ENCODE peak calls at places on chromosomes 2 and 18, in nine cellular contexts. J is psoas muscle, H is GM23248, A is Karpas-422, N is cardiac muscle cell, L is IMR-90, V is right lobe of liver, Z is heart right ventricle, C is tibial nerve. B is an unnamed sample.

GRCh38 chr2:226756131-226756530 is 43.5 kb downstream of the IRS1 start:
- DNase-seq in J (no peak), H (peak; percentile 69), A (no peak), N (no peak), L (peak; percentile 94), V (no peak), Z (no peak), C (no peak), B (no peak)

GRCh38 chr2:48175254-48175653 is 269.0 kb upstream of the FBXO11 start:
- DNase-seq in J (no peak), H (peak; percentile 84), A (no peak), N (no peak), L (peak; percentile 70), V (no peak), Z (no peak), C (no peak), B (no peak)

GRCh38 chr2:186544255-186544675 is 45.6 kb upstream of the ITGAV start:
- DNase-seq in J (no peak), H (peak; percentile 84), A (no peak), N (peak; percentile 28), L (peak; percentile 93), V (no peak), Z (no peak), C (no peak), B (no peak)

GRCh38 chr2:36705326-36706020 is 9.0 kb downstream of the VIT start:
- DNase-seq in J (no peak), H (no peak), A (no peak), N (no peak), L (no peak), V (no peak), Z (no peak), C (no peak), B (no peak)

GRCh38 chr2:105858868-105859693 is 114.4 kb downstream of the NCK2 start:
- DNase-seq in J (no peak), H (no peak), A (no peak), N (no peak), L (no peak), V (no peak), Z (no peak), C (no peak), B (no peak)

GRCh38 chr2:58604096-58604495 is 363.0 kb upstream of the FANCL start:
- DNase-seq in J (no peak), H (peak; percentile 88), A (no peak), N (no peak), L (no peak), V (no peak), Z (no peak), C (no peak), B (no peak)

GRCh38 chr2:200336980-200337615 is 30.6 kb downstream of the SPATS2L start:
- DNase-seq in J (no peak), H (peak; percentile 24), A (no peak), N (no peak), L (no peak), V (no peak), Z (no peak), C (no peak), B (no peak)

GRCh38 chr18:33603434-33603833 is 25.4 kb downstream of the ASXL3 start:
- DNase-seq in J (no peak), H (no peak), A (no peak), N (no peak), L (no peak), V (no peak), Z (no peak), C (no peak), B (no peak)

GRCh38 chr2:15212249-15212648 is 348.9 kb downstream of the NBAS start:
- DNase-seq in J (no peak), H (no peak), A (no peak), N (no peak), L (no peak), V (no peak), Z (no peak), C (no peak), B (no peak)

GRCh38 chr2:152573168-152573567 is 144.1 kb downstream of the PRPF40A start:
- DNase-seq in J (no peak), H (peak; percentile 96), A (peak; percentile 50), N (no peak), L (peak; percentile 93), V (no peak), Z (no peak), C (peak; percentile 40), B (no peak)

GRCh38 chr2:189407161-189407943 is 33.9 kb upstream of the WDR75 start:
- DNase-seq in J (no peak), H (peak; percentile 86), A (no peak), N (no peak), L (peak; percentile 87), V (no peak), Z (no peak), C (no peak), B (no peak)

GRCh38 chr2:230925443-230925878 is 419 bp upstream of the GPR55 start:
- DNase-seq in J (no peak), H (no peak), A (no peak), N (no peak), L (no peak), V (peak; percentile 32), Z (no peak), C (no peak), B (peak; percentile 35)

GRCh38 chr2:240481720-240482119 is 46.3 kb downstream of the GPC1 start:
- DNase-seq in J (no peak), H (no peak), A (no peak), N (no peak), L (no peak), V (peak; percentile 34), Z (no peak), C (no peak), B (peak; percentile 58)

GRCh38 chr2:216012830-216013079 is 596 bp downstream of the MREG start:
- DNase-seq in J (no peak), H (no peak), A (no peak), N (no peak), L (no peak), V (no peak), Z (no peak), C (no peak), B (no peak)

GRCh38 chr18:13164406-13164805 is 54.2 kb upstream of the LDLRAD4 start:
- DNase-seq in J (no peak), H (no peak), A (no peak), N (no peak), L (no peak), V (no peak), Z (no peak), C (no peak), B (no peak)

GRCh38 chr2:73074110-73075069 is 2.9 kb upstream of the SFXN5 start:
- DNase-seq in J (no peak), H (no peak), A (no peak), N (no peak), L (no peak), V (no peak), Z (no peak), C (no peak), B (no peak)

GRCh38 chr2:73070651-73071451 is 661 bp downstream of the SFXN5 start:
- DNase-seq in J (peak; percentile 99), H (peak; percentile 98), A (peak; percentile 99), N (peak; percentile 98), L (peak; percentile 93), V (peak; percentile 99), Z (peak; percentile 99), C (peak; percentile 100), B (peak; percentile 99)

GRCh38 chr2:73071452-73072399 is at the start of gene SFXN5:
- DNase-seq in J (peak; percentile 97), H (peak; percentile 96), A (peak; percentile 95), N (peak; percentile 96), L (peak; percentile 85), V (peak; percentile 97), Z (peak; percentile 97), C (peak; percentile 95), B (peak; percentile 98)

GRCh38 chr2:73069855-73070650 is 1.5 kb downstream of the SFXN5 start:
- DNase-seq in J (no peak), H (peak; percentile 59), A (no peak), N (no peak), L (peak; percentile 34), V (no peak), Z (no peak), C (no peak), B (no peak)

DNA sequence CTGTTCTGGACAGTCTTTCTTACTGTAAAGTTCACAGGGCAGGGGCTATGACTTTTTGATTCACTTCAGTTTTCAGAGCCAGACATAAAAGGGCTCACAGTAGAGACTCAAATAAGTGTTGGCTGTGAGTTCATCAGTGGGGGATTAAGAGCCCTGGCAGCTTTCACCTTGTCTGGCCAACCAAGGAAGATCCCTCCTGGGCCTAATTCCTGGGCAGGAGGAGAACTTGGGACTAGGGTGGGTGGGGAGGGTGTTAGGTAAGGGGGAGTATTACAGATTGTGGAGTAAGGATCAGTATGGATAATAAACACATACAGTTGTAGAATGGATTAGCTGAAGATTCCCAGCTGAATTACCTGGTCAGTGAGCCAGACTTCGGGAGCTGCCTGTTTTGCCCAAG is 904 bp upstream of the SFXN5 start:
- DNase-seq in J (no peak), H (no peak), A (no peak), N (no peak), L (no peak), V (no peak), Z (no peak), C (no peak), B (no peak)
- H3K4me3 ChIP-seq in J (peak overlapping the region; percentile 99), H (peak overlapping the region; percentile 78), A (peak overlapping the region; percentile 82), N (no peak overlapping the region), L (no peak overlapping the region), V (peak overlapping the region; percentile 78), Z (peak overlapping the region; percentile 86), C (no peak overlapping the region), B (peak overlapping the region; percentile 98)

GRCh38 chr2:42342795-42343241 is 18.2 kb downstream of the COX7A2L start:
- DNase-seq in J (no peak), H (no peak), A (no peak), N (no peak), L (no peak), V (no peak), Z (no peak), C (no peak), B (no peak)
- H3K27ac ChIP-seq in J (peak overlapping the region; percentile 73), H (peak overlapping the region; percentile 83), A (no peak overlapping the region), N (peak overlapping the region; percentile 37), L (peak overlapping the region; percentile 62), V (no peak overlapping the region), Z (no peak overlapping the region), C (no peak overlapping the region), B (no peak overlapping the region)

GRCh38 chr2:26244479-26245230 is at the start of the genes HADHA and HADHB:
- DNase-seq in J (peak; percentile 93), H (peak; percentile 94), A (peak; percentile 93), N (peak; percentile 94), L (peak; percentile 87), V (peak; percentile 94), Z (peak; percentile 90), C (peak; percentile 77), B (peak; percentile 96)
- H3K4me1 ChIP-seq in J (peaks cover 67% of the 10 kb centered on the region), H (peaks cover 34% of the 10 kb centered on the region), A (peaks cover 56% of the 10 kb centered on the region), N (peaks cover 15% of the 10 kb centered on the region), L (peaks cover 6% of the 10 kb centered on the region), V (peaks cover 51% of the 10 kb centered on the region), Z (peaks cover 78% of the 10 kb centered on the region), C (peaks cover 37% of the 10 kb centered on the region), B (peaks cover 51% of the 10 kb centered on the region)

GRCh38 chr18:64615047-64615446 is 466.2 kb upstream of the LINC00305 start:
- DNase-seq in J (no peak), H (no peak), A (no peak), N (no peak), L (no peak), V (no peak), Z (no peak), C (no peak), B (no peak)

DNA sequence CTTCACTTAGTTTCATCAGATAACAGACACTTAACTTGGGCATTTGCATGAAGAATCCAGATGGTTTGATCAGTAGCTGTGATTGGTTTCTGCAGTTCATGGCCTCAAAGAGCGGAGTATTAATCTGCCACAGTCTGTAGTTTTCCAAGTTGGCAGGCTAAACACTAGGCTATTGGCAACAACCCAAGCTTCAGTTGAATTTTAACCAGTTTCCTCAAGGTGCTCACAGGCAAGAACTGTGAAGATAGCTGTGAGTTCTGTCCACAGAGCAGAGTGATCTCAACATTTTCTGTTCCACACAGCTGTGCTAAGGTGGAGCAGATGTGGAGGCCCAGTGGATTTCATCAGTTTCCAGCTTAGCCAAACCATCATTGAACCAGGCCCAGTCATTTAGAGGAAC is 469.5 kb upstream of the LINC00305 start:
- DNase-seq in J (no peak), H (no peak), A (no peak), N (no peak), L (no peak), V (no peak), Z (no peak), C (no peak), B (no peak)
- H3K4me3 ChIP-seq in J (no peak overlapping the region), H (no peak overlapping the region), A (no peak overlapping the region), N (no peak overlapping the region), L (no peak overlapping the region), V (no peak overlapping the region), Z (no peak overlapping the region), C (no peak overlapping the region), B (no peak overlapping the region)

B was measured in upper lobe of right lung.